ENCODE peak calls at places on chromosomes 3 and 15, in ten cellular contexts. One of them, this sample, is unnamed. For H3K27me3, the result is how much of the 10 kb centered on the place peaks cover.

GRCh38 chr15:57138260-57138895 is 219.9 kb downstream of the TCF12 start:
- DNase-seq in transverse colon: peak
- DNase-seq in uterus: no peak
- DNase-seq in endothelial cell of umbilical vein: peak
- DNase-seq in suprapubic skin: no peak
- DNase-seq in sigmoid colon: no peak
- DNase-seq in ovary: no peak
- DNase-seq in IMR-90: peak
- DNase-seq in body of pancreas: peak
- DNase-seq in testis: peak
- DNase-seq in this sample: peak

GRCh38 chr3:160951677-160952487 is 153.3 kb downstream of the B3GALNT1 start:
- DNase-seq in transverse colon: no peak
- DNase-seq in uterus: no peak
- DNase-seq in endothelial cell of umbilical vein: no peak
- DNase-seq in suprapubic skin: no peak
- DNase-seq in sigmoid colon: no peak
- DNase-seq in ovary: no peak
- DNase-seq in IMR-90: no peak
- DNase-seq in body of pancreas: no peak
- DNase-seq in testis: no peak
- DNase-seq in this sample: no peak

GRCh38 chr3:30687930-30688570 is 81.6 kb downstream of the TGFBR2 start:
- DNase-seq in transverse colon: no peak
- DNase-seq in uterus: no peak
- DNase-seq in endothelial cell of umbilical vein: no peak
- DNase-seq in suprapubic skin: no peak
- DNase-seq in sigmoid colon: no peak
- DNase-seq in ovary: no peak
- DNase-seq in IMR-90: no peak
- DNase-seq in body of pancreas: no peak
- DNase-seq in testis: no peak
- DNase-seq in this sample: no peak

GRCh38 chr3:123161167-123161566 is 40.6 kb upstream of the SEC22A start:
- DNase-seq in transverse colon: no peak
- DNase-seq in uterus: no peak
- DNase-seq in endothelial cell of umbilical vein: no peak
- DNase-seq in suprapubic skin: no peak
- DNase-seq in sigmoid colon: no peak
- DNase-seq in ovary: no peak
- DNase-seq in IMR-90: no peak
- DNase-seq in body of pancreas: no peak
- DNase-seq in testis: no peak
- DNase-seq in this sample: no peak

GRCh38 chr15:69303337-69304175 is 4.8 kb downstream of the PAQR5 start:
- DNase-seq in transverse colon: no peak
- DNase-seq in uterus: no peak
- DNase-seq in endothelial cell of umbilical vein: no peak
- DNase-seq in suprapubic skin: no peak
- DNase-seq in sigmoid colon: no peak
- DNase-seq in ovary: no peak
- DNase-seq in IMR-90: peak
- DNase-seq in body of pancreas: no peak
- DNase-seq in testis: no peak
- DNase-seq in this sample: no peak

GRCh38 chr15:68691667-68692066 is 112.9 kb downstream of the CORO2B start:
- DNase-seq in transverse colon: no peak
- DNase-seq in uterus: no peak
- DNase-seq in endothelial cell of umbilical vein: no peak
- DNase-seq in suprapubic skin: no peak
- DNase-seq in sigmoid colon: no peak
- DNase-seq in ovary: no peak
- DNase-seq in IMR-90: no peak
- DNase-seq in body of pancreas: peak
- DNase-seq in testis: no peak
- DNase-seq in this sample: peak

GRCh38 chr3:73547427-73548036 is 77.2 kb downstream of the PDZRN3 start:
- DNase-seq in transverse colon: no peak
- DNase-seq in uterus: no peak
- DNase-seq in endothelial cell of umbilical vein: no peak
- DNase-seq in suprapubic skin: no peak
- DNase-seq in sigmoid colon: no peak
- DNase-seq in ovary: no peak
- DNase-seq in IMR-90: peak
- DNase-seq in body of pancreas: peak
- DNase-seq in testis: peak
- DNase-seq in this sample: no peak

GRCh38 chr3:50237133-50237651 is 1.2 kb downstream of the GNAI2 start:
- DNase-seq in transverse colon: no peak
- DNase-seq in uterus: no peak
- DNase-seq in endothelial cell of umbilical vein: peak
- DNase-seq in suprapubic skin: no peak
- DNase-seq in sigmoid colon: no peak
- DNase-seq in ovary: no peak
- DNase-seq in IMR-90: no peak
- DNase-seq in body of pancreas: no peak
- DNase-seq in testis: no peak
- DNase-seq in this sample: peak

GRCh38 chr15:72790302-72790955 is 6.9 kb upstream of the ADPGK start:
- DNase-seq in transverse colon: no peak
- DNase-seq in uterus: no peak
- DNase-seq in endothelial cell of umbilical vein: no peak
- DNase-seq in suprapubic skin: no peak
- DNase-seq in sigmoid colon: no peak
- DNase-seq in ovary: no peak
- DNase-seq in IMR-90: peak
- DNase-seq in body of pancreas: no peak
- DNase-seq in testis: no peak
- DNase-seq in this sample: no peak

GRCh38 chr3:128051459-128051836 is 789 bp upstream of the SEC61A1 start:
- DNase-seq in transverse colon: no peak
- DNase-seq in uterus: no peak
- DNase-seq in endothelial cell of umbilical vein: no peak
- DNase-seq in suprapubic skin: no peak
- DNase-seq in sigmoid colon: no peak
- DNase-seq in ovary: no peak
- DNase-seq in IMR-90: no peak
- DNase-seq in body of pancreas: no peak
- DNase-seq in testis: no peak
- DNase-seq in this sample: no peak

GRCh38 chr3:123188058-123188457 is 13.7 kb upstream of the SEC22A start:
- DNase-seq in transverse colon: no peak
- DNase-seq in uterus: no peak
- DNase-seq in endothelial cell of umbilical vein: no peak
- DNase-seq in suprapubic skin: no peak
- DNase-seq in sigmoid colon: no peak
- DNase-seq in ovary: no peak
- DNase-seq in IMR-90: peak
- DNase-seq in body of pancreas: no peak
- DNase-seq in testis: no peak
- DNase-seq in this sample: no peak

GRCh38 chr15:36479200-36479896 is 100.1 kb upstream of the CDIN1 start:
- DNase-seq in transverse colon: no peak
- DNase-seq in uterus: no peak
- DNase-seq in endothelial cell of umbilical vein: no peak
- DNase-seq in suprapubic skin: no peak
- DNase-seq in sigmoid colon: no peak
- DNase-seq in ovary: no peak
- DNase-seq in IMR-90: peak
- DNase-seq in body of pancreas: no peak
- DNase-seq in testis: no peak
- DNase-seq in this sample: no peak

GRCh38 chr15:98124576-98124975 is 164.1 kb downstream of the ARRDC4 start:
- DNase-seq in transverse colon: no peak
- DNase-seq in uterus: no peak
- DNase-seq in endothelial cell of umbilical vein: no peak
- DNase-seq in suprapubic skin: no peak
- DNase-seq in sigmoid colon: no peak
- DNase-seq in ovary: no peak
- DNase-seq in IMR-90: no peak
- DNase-seq in body of pancreas: no peak
- DNase-seq in testis: no peak
- DNase-seq in this sample: no peak

GRCh38 chr3:45607790-45608189 is 13.2 kb downstream of the LIMD1 start:
- DNase-seq in transverse colon: no peak
- DNase-seq in uterus: peak
- DNase-seq in endothelial cell of umbilical vein: no peak
- DNase-seq in suprapubic skin: no peak
- DNase-seq in sigmoid colon: no peak
- DNase-seq in ovary: no peak
- DNase-seq in IMR-90: peak
- DNase-seq in body of pancreas: no peak
- DNase-seq in testis: no peak
- DNase-seq in this sample: no peak

GRCh38 chr3:152836269-152836668 is 1.3 kb downstream of the P2RY1 start:
- DNase-seq in transverse colon: no peak
- DNase-seq in uterus: no peak
- DNase-seq in endothelial cell of umbilical vein: no peak
- DNase-seq in suprapubic skin: no peak
- DNase-seq in sigmoid colon: no peak
- DNase-seq in ovary: no peak
- DNase-seq in IMR-90: no peak
- DNase-seq in body of pancreas: no peak
- DNase-seq in testis: no peak
- DNase-seq in this sample: no peak
- H3K27me3 ChIP-seq in transverse colon: under half
- H3K27me3 ChIP-seq in uterus: under half
- H3K27me3 ChIP-seq in endothelial cell of umbilical vein: under half
- H3K27me3 ChIP-seq in suprapubic skin: under half
- H3K27me3 ChIP-seq in sigmoid colon: under half
- H3K27me3 ChIP-seq in ovary: under half
- H3K27me3 ChIP-seq in IMR-90: under half
- H3K27me3 ChIP-seq in body of pancreas: under half
- H3K27me3 ChIP-seq in testis: under half
- H3K27me3 ChIP-seq in this sample: under half

DNA sequence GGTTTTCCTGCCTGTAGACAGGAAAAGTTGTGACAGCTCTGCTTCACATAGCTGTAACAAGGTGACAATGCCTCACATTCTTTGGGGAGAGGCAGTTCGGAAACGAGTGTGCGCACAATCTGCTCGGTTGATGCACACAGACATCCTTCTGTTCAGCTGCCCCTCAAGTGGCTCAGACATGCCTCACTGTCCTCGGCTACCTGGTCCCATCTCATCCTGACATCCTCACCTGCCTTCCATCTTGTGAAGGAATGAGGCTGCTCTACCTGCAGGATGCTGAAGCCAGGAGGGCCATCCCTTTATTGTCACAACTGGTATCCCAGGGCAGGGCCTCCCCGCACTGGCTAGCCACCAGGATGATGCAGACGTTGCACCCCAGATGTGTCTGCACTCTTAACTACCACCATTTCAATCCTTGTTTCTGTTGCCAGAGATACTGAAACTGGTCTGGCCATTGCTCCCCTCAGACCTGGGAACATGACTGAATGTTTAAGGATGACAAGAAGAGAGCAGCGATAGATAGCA is 19.4 kb downstream of the SRPRB start:
- DNase-seq in transverse colon: no peak
- DNase-seq in uterus: no peak
- DNase-seq in endothelial cell of umbilical vein: no peak
- DNase-seq in suprapubic skin: no peak
- DNase-seq in sigmoid colon: no peak
- DNase-seq in ovary: no peak
- DNase-seq in IMR-90: no peak
- DNase-seq in body of pancreas: no peak
- DNase-seq in testis: no peak
- DNase-seq in this sample: no peak
- TF ChIP-seq POLR2A in transverse colon: no peak
- TF ChIP-seq POLR2A in uterus: no peak
- TF ChIP-seq POLR2A in endothelial cell of umbilical vein: no peak
- TF ChIP-seq POLR2A in suprapubic skin: no peak
- TF ChIP-seq POLR2A in sigmoid colon: no peak
- TF ChIP-seq POLR2A in ovary: no peak
- TF ChIP-seq POLR2A in IMR-90: no peak
- TF ChIP-seq POLR2A in body of pancreas: no peak
- TF ChIP-seq POLR2A in testis: no peak
- TF ChIP-seq POLR2A in this sample: no peak

DNA sequence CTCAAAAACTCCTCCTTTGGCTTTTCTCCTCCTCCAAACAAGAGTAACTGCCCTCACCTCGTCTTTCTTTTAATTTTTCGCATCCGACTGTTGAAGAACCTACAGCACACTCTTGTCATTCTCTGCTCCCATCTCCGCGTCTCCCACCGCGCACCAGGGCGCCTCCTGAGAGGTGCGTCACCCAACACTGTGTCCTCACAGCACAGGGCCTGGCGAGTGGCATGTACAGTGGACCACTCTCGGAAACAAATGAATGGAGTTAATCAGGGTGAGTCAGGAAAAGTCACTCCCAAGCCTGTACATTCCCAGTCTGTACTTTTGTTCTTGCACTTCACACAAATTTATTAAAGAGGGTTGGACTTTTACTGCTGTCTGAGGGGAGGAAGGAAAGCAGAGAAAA is 564 bp downstream of the COL6A6 start:
- DNase-seq in transverse colon: no peak
- DNase-seq in uterus: no peak
- DNase-seq in endothelial cell of umbilical vein: no peak
- DNase-seq in suprapubic skin: no peak
- DNase-seq in sigmoid colon: no peak
- DNase-seq in ovary: no peak
- DNase-seq in IMR-90: no peak
- DNase-seq in body of pancreas: no peak
- DNase-seq in testis: no peak
- DNase-seq in this sample: no peak
- H3K27me3 ChIP-seq in transverse colon: under half
- H3K27me3 ChIP-seq in uterus: under half
- H3K27me3 ChIP-seq in endothelial cell of umbilical vein: under half
- H3K27me3 ChIP-seq in suprapubic skin: under half
- H3K27me3 ChIP-seq in sigmoid colon: under half
- H3K27me3 ChIP-seq in ovary: under half
- H3K27me3 ChIP-seq in IMR-90: under half
- H3K27me3 ChIP-seq in body of pancreas: under half
- H3K27me3 ChIP-seq in testis: under half
- H3K27me3 ChIP-seq in this sample: under half

DNA sequence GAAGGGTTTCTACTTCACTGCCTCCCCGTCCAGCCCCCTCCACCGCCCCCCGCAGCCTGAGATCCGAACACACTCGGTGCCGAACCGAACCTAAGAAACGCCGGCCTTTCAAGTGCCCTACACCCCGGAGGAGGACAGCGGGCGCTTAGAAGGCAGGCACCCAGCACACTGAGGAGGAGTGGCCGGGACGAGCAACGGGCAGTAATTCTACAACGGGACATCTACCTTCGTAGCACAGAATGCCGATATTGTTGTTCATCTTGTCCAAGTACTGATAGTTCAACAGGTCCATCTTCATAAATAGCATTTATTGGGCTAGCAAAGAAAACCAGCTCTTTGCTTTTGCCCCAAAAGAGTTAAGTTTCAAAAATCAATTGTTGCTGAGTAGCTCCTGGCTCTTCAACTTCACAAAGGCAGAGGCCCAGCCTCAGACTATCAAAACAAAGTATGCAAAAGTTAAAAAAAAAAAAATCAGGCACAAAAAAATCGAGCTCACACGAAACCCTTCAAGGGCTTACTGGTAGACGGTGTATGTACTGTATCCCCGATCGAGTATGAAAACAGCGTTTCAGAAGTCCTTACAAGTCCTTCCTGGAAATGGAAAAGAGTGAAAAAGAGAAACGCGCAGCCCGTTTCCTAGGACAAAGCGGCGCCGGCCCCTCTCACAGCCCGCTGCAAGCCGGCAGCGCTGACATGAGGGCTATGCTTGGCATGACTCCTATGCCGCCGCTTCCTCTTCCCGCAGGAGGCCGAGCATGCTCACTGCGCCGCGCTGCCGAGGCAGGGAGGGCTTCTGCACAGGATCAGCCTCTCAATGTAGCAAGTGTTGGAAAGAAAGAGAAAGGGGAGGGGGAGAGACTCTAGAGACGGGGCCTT is at the start of gene VGLL4:
- DNase-seq in transverse colon: peak
- DNase-seq in uterus: peak
- DNase-seq in endothelial cell of umbilical vein: peak
- DNase-seq in suprapubic skin: peak
- DNase-seq in sigmoid colon: peak
- DNase-seq in ovary: peak
- DNase-seq in IMR-90: peak
- DNase-seq in body of pancreas: peak
- DNase-seq in testis: peak
- DNase-seq in this sample: peak
- TF ChIP-seq POLR2A in transverse colon: peak
- TF ChIP-seq POLR2A in uterus: peak
- TF ChIP-seq POLR2A in endothelial cell of umbilical vein: peak
- TF ChIP-seq POLR2A in suprapubic skin: peak
- TF ChIP-seq POLR2A in sigmoid colon: peak
- TF ChIP-seq POLR2A in ovary: peak
- TF ChIP-seq POLR2A in IMR-90: peak
- TF ChIP-seq POLR2A in body of pancreas: no peak
- TF ChIP-seq POLR2A in testis: no peak
- TF ChIP-seq POLR2A in this sample: peak